ENCODE peak calls at places on chromosomes 4 and X, in four cellular contexts. N is thoracic aorta; F is HCT116; U is CD8-positive, alpha-beta T cell. X is an unnamed sample. For H3K36me3, the result is how much of the 10 kb centered on the place peaks cover.

GRCh38 chr4:58360354-58361133 is 1250.4 kb upstream of the IGFBP7 start:
- DNase-seq in U (no peak), N (no peak), F (no peak), X (no peak)

GRCh38 chr4:105140684-105141490 is 5.8 kb upstream of the TET2 start:
- DNase-seq in F (no peak), U (peak), N (no peak), X (no peak)

GRCh38 chrX:68419934-68420333 is 13.4 kb downstream of the OPHN1 start:
- DNase-seq in F (no peak), U (no peak), N (no peak), X (no peak)

GRCh38 chr4:101649790-101650450 is 140.6 kb upstream of the BANK1 start:
- DNase-seq in N (no peak), F (no peak), U (no peak), X (no peak)

GRCh38 chr4:119872344-119873031 is 194.2 kb downstream of the MAD2L1 start:
- DNase-seq in N (no peak), U (no peak), F (no peak), X (no peak)

GRCh38 chrX:2682582-2683177 is 8.4 kb upstream of the CD99 start:
- DNase-seq in N (no peak), F (no peak), U (no peak), X (no peak)

GRCh38 chrX:77422886-77423648 is 24.1 kb upstream of the FGF16 start:
- DNase-seq in N (no peak), F (no peak), U (no peak), X (no peak)

GRCh38 chr4:101264550-101264949 is 82.8 kb downstream of the PPP3CA start:
- DNase-seq in U (no peak), N (no peak), F (no peak), X (no peak)

GRCh38 chrX:43809463-43809862 is 72.8 kb downstream of the MAOB start:
- DNase-seq in F (no peak), N (no peak), U (no peak), X (no peak)

GRCh38 chr4:25993564-25994185 is 79.7 kb downstream of the SMIM20 start:
- DNase-seq in U (no peak), F (peak), N (no peak), X (no peak)

GRCh38 chrX:107154787-107155620 is 36.4 kb upstream of the RBM41 start:
- DNase-seq in F (no peak), U (peak), N (no peak), X (no peak)

GRCh38 chrX:9144643-9145290 is 110.8 kb upstream of the FAM9B start:
- DNase-seq in F (no peak), N (no peak), U (no peak), X (peak)

GRCh38 chr4:5033266-5033945 is 14.1 kb upstream of the CYTL1 start:
- DNase-seq in U (no peak), N (no peak), F (no peak), X (no peak)
- H3K27ac ChIP-seq in U (no peak), N (peak), F (no peak), X (peak)

GRCh38 chr4:17169699-17170098 is 271.3 kb upstream of the LDB2 start:
- DNase-seq in U (no peak), N (no peak), F (no peak), X (no peak)

GRCh38 chr4:17173300-17173699 is 274.9 kb upstream of the LDB2 start:
- DNase-seq in F (no peak), N (no peak), U (no peak), X (no peak)

GRCh38 chr4:17174751-17175150 is 276.3 kb upstream of the LDB2 start:
- DNase-seq in N (no peak), U (no peak), F (no peak), X (no peak)
- H3K36me3 ChIP-seq in N (under half), U (under half), F (under half), X (under half)

DNA sequence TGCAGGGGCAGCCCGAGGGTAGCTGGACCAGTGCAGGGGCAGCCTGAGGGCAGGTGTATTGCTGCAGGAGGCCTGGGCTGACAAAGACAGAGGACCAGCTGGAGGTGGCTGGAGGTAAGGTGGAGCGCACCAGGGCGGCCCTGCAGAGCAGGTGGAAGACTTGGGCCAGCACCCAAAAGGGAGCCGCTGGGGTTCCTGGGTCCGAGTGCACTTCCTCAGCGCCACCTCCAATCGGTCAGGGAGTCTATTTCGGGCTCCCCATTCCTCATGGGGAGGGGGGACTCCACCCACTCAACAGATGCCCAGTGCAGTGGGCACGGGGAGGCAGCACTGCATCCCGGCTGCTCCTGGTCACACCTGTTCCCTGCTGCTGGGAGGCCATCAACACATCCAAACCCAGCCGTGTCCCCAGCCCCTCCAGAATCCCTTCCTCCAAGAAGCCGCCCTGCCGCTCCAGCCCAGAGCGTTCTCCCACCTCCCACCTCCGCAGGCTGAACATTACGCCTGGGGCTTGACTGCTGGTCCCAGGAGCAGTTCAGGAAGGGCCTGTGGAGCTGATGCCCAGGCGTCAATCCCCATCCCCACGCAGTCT is 1.5 kb downstream of the LRPAP1 start:
- DNase-seq in U (no peak), F (no peak), N (no peak), X (no peak)
- H3K4me3 ChIP-seq in U (peak), F (peak), N (peak), X (peak)

GRCh38 chr4:52911684-52912294 is 49.7 kb downstream of the RASL11B start:
- DNase-seq in N (no peak), F (peak), U (peak), X (peak)

GRCh38 chr4:52910115-52910514 is 48.0 kb downstream of the RASL11B start:
- DNase-seq in N (no peak), U (no peak), F (no peak), X (no peak)

GRCh38 chr4:52914051-52914605 is 52.0 kb downstream of the RASL11B start:
- DNase-seq in F (no peak), U (no peak), N (no peak), X (no peak)

GRCh38 chr4:52915131-52915645 is 53.1 kb downstream of the RASL11B start:
- DNase-seq in U (no peak), N (no peak), F (no peak), X (no peak)

DNA sequence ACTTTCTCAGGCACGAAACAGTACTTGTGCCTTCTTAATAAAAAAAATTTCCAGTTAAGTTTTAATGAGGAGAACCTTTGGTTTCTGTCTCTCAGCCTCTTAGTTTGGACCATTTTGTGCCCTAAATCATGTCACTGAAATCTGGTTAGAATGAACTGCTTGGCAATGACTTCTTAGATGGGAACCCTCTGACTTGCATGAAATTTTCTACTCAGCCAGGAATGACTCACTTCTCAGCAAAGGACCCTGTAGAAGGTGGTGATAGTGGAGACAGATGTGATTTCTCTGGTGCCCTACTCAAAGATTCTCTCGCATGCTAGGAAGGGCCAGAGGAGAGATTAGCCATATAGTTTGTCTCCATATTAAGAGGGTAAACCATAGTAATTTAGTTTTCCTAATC is 50.5 kb downstream of the RASL11B start:
- DNase-seq in N (no peak), F (no peak), U (no peak), X (no peak)
- H3K27ac ChIP-seq in N (no peak), F (no peak), U (no peak), X (no peak)

GRCh38 chr4:153520227-153520626 is 54.1 kb downstream of the TMEM131L start:
- DNase-seq in F (no peak), N (no peak), U (no peak), X (no peak)

GRCh38 chr4:153519677-153520076 is 53.5 kb downstream of the TMEM131L start:
- DNase-seq in N (no peak), F (no peak), U (no peak), X (no peak)

GRCh38 chr4:153521995-153522799 is 56.0 kb downstream of the TMEM131L start:
- DNase-seq in F (no peak), U (peak), N (no peak), X (no peak)

GRCh38 chr4:153521467-153521866 is 55.3 kb downstream of the TMEM131L start:
- DNase-seq in N (no peak), U (no peak), F (no peak), X (no peak)

DNA sequence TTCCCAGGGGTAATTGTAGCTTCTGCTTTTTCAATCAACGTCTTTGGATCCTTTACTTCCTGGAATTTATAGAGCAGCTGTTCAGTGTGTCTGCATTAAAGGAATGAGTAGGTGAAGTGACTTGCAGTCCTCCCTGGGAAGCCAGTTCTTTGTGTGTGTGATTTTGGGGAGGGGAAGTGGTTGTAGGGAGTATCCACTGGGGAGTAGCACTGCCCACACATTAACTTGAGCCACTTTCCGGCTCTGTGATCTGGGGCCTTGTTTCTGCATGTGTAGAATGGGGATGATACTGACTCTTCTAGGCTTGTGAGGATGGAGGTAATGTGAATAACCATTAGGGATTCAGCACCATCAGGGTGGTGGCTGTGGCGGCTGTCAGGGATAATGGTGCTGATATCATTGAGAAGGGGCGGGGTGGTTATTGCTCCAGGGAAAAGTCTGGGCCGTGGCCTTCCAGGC is 54.7 kb downstream of the TMEM131L start:
- DNase-seq in N (no peak), U (no peak), F (no peak), X (no peak)
- H3K36me3 ChIP-seq in N (under half), U (under half), F (under half), X (under half)

DNA sequence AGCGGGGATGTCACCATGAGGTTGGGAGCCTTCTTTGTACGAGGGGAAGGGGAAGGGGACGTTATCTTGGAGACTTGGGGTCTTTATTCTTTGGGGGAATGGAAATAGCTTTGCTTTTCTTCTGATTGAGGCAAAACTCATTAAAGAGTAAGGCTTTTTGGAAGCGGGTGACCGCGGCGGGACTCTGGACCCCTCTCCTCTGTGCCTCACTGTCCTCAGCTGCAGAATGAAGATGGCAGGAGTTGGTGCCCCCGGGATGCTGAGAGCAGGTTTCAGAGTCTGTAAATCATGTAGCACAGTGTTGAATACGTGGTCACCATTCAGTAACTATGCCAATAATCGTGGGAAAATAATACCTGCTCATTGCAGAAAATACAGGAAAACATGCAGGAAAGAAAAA is 32.1 kb downstream of the HTT-AS start:
- DNase-seq in U (no peak), N (no peak), F (no peak), X (no peak)
- H3K4me3 ChIP-seq in U (peak), N (peak), F (no peak), X (peak)

X was measured in lower lobe of right lung.